ENCODE peak calls at places on chromosomes 7 and 10, in ten cellular contexts. B, Q, N, F, E, C, Z, P, H and Y are unnamed samples.

GRCh38 chr7:33157781-33158180 is 28.4 kb downstream of the BBS9 start:
- DNase-seq in B (no peak), P (peak), F (no peak), Q (no peak), Z (no peak), E (no peak), C (peak), N (no peak), H (no peak), Y (no peak)

GRCh38 chr7:80288175-80289122 is 153.8 kb downstream of the GNAI1 start:
- DNase-seq in H (no peak), E (peak), B (no peak), Z (peak), N (no peak), C (peak), Q (no peak), P (no peak), F (no peak), Y (peak)

GRCh38 chr7:146331369-146331768 is 214.8 kb downstream of the CNTNAP2 start:
- DNase-seq in B (no peak), C (no peak), N (no peak), F (no peak), P (no peak), E (no peak), Q (no peak), H (no peak), Z (no peak), Y (no peak)

GRCh38 chr7:36057375-36057774 is 95.7 kb upstream of the EEPD1 start:
- DNase-seq in N (no peak), Q (peak), P (no peak), E (no peak), C (no peak), F (no peak), Z (no peak), H (no peak), B (no peak), Y (no peak)

GRCh38 chr10:132721725-132722124 is 64.2 kb downstream of the NKX6-2 start:
- DNase-seq in H (no peak), Q (no peak), F (no peak), B (no peak), E (no peak), Z (no peak), N (no peak), P (no peak), C (peak), Y (no peak)

GRCh38 chr10:54133201-54133600 is 667.8 kb downstream of the PCDH15 start:
- DNase-seq in H (no peak), C (no peak), F (no peak), B (no peak), Q (no peak), N (no peak), Z (no peak), E (no peak), P (no peak), Y (no peak)

GRCh38 chr10:104478380-104478779 is 124.7 kb downstream of the CFAP58 start:
- DNase-seq in P (no peak), F (no peak), Q (no peak), C (no peak), H (no peak), Z (no peak), B (no peak), E (no peak), N (no peak), Y (no peak)

GRCh38 chr7:42720871-42721835 is 190.7 kb downstream of the C7orf25 start:
- DNase-seq in P (peak), Q (no peak), F (no peak), N (no peak), E (no peak), B (no peak), C (no peak), H (no peak), Z (no peak), Y (no peak)

GRCh38 chr7:138402749-138403148 is 57.3 kb upstream of the TRIM24 start:
- DNase-seq in H (no peak), C (no peak), B (no peak), Z (no peak), E (no peak), N (no peak), F (no peak), P (no peak), Q (no peak), Y (no peak)

GRCh38 chr7:139602143-139602722 is 78.7 kb downstream of the CLEC2L start:
- DNase-seq in P (peak), B (no peak), Z (no peak), C (peak), N (no peak), H (no peak), Q (peak), E (peak), F (no peak), Y (peak)

GRCh38 chr7:107754642-107755041 is 10.7 kb downstream of the CBLL1 start:
- DNase-seq in Z (no peak), F (no peak), Q (no peak), B (no peak), E (no peak), P (no peak), N (no peak), H (no peak), C (no peak), Y (peak)

GRCh38 chr7:138008588-138009349 is 6.9 kb upstream of the CREB3L2 start:
- DNase-seq in Q (peak), H (no peak), C (peak), P (peak), N (peak), E (peak), F (no peak), Z (peak), B (peak), Y (peak)

GRCh38 chr10:133520193-133520738 is 6.9 kb upstream of the CYP2E1 start:
- DNase-seq in E (peak), F (peak), Q (peak), N (no peak), P (peak), B (peak), H (peak), C (peak), Z (peak), Y (peak)

GRCh38 chr7:111560773-111561658 is 1.3 kb downstream of the IMMP2L start:
- DNase-seq in C (peak), N (no peak), B (no peak), Z (no peak), H (no peak), Q (peak), E (peak), P (peak), F (no peak), Y (peak)

GRCh38 chr7:105911961-105912575 is 35.7 kb upstream of the ATXN7L1 start:
- DNase-seq in Q (no peak), C (peak), H (no peak), E (peak), F (no peak), P (peak), B (no peak), N (no peak), Z (no peak), Y (no peak)

GRCh38 chr10:97234403-97234802 is 48.6 kb upstream of the SLIT1 start:
- DNase-seq in P (peak), E (peak), Q (peak), Z (no peak), B (no peak), F (no peak), H (no peak), C (peak), N (peak), Y (peak)

GRCh38 chr7:149278396-149278795 is 16.4 kb downstream of the ZNF783 start:
- DNase-seq in H (no peak), E (no peak), F (no peak), Z (no peak), N (no peak), C (no peak), B (no peak), Q (no peak), P (no peak), Y (no peak)

GRCh38 chr10:71090330-71090729 is 122.0 kb upstream of the UNC5B start:
- DNase-seq in E (no peak), Z (no peak), H (no peak), P (no peak), F (no peak), C (no peak), N (peak), Q (no peak), B (no peak), Y (no peak)

GRCh38 chr7:9796241-9796640 is 1177.4 kb upstream of the PHF14 start:
- DNase-seq in Z (no peak), C (no peak), Q (no peak), B (no peak), N (no peak), P (no peak), E (no peak), H (no peak), F (no peak), Y (no peak)

GRCh38 chr10:299969-300368 is 164.7 kb downstream of the ZMYND11 start:
- DNase-seq in H (no peak), Q (peak), N (no peak), F (no peak), E (no peak), B (no peak), C (no peak), P (no peak), Z (no peak), Y (no peak)

GRCh38 chr7:158018061-158018796 is 569.4 kb downstream of the PTPRN2 start:
- DNase-seq in Q (no peak), C (no peak), F (no peak), Z (no peak), H (no peak), N (no peak), P (no peak), B (no peak), E (no peak), Y (no peak)

GRCh38 chr7:35549781-35550180 is 145.2 kb downstream of the HERPUD2 start:
- DNase-seq in E (no peak), B (no peak), H (no peak), Q (no peak), F (no peak), N (no peak), C (no peak), P (no peak), Z (no peak), Y (no peak)

GRCh38 chr10:15476337-15476736 is 105.2 kb upstream of the FAM171A1 start:
- DNase-seq in H (no peak), Z (no peak), F (no peak), E (no peak), Q (no peak), N (no peak), C (no peak), P (no peak), B (no peak), Y (no peak)

GRCh38 chr10:67612577-67613537 is 83.1 kb downstream of the CTNNA3 start:
- DNase-seq in Q (no peak), B (no peak), P (peak), C (peak), E (peak), H (no peak), F (no peak), N (no peak), Z (no peak), Y (peak)

GRCh38 chr7:10939237-10939910 is 34.3 kb upstream of the PHF14 start:
- DNase-seq in E (no peak), H (no peak), B (no peak), N (peak), P (no peak), C (no peak), F (peak), Z (no peak), Q (peak), Y (no peak)

GRCh38 chr7:92988941-92989540 is 128.7 kb downstream of the SAMD9 start:
- DNase-seq in N (no peak), E (peak), H (no peak), Q (no peak), P (peak), B (no peak), Z (no peak), F (no peak), C (peak), Y (peak)

GRCh38 chr7:46169384-46169755 is 248.3 kb upstream of the IGFBP3 start:
- DNase-seq in Q (no peak), Z (no peak), E (no peak), F (no peak), C (peak), P (no peak), B (no peak), N (no peak), H (no peak), Y (no peak)

GRCh38 chr10:91050371-91051034 is 129.6 kb upstream of the ANKRD1 start:
- DNase-seq in P (no peak), H (no peak), Z (no peak), B (no peak), E (no peak), C (no peak), N (no peak), F (no peak), Q (no peak), Y (no peak)

GRCh38 chr7:114700267-114700666 is 221.6 kb upstream of the MDFIC start:
- DNase-seq in Q (no peak), E (no peak), Z (no peak), N (no peak), C (no peak), P (no peak), H (no peak), B (no peak), F (no peak), Y (no peak)

GRCh38 chr7:2840458-2840857 is 3.6 kb downstream of the GNA12 start:
- DNase-seq in F (no peak), N (no peak), B (no peak), P (no peak), Z (no peak), Q (no peak), H (no peak), C (no peak), E (no peak), Y (no peak)

GRCh38 chr7:963236-964078 is 9.0 kb upstream of the ADAP1 start:
- DNase-seq in P (no peak), Q (peak), C (no peak), H (no peak), E (no peak), N (no peak), B (no peak), F (no peak), Z (no peak), Y (no peak)

GRCh38 chr10:88293073-88293472 is 290.0 kb downstream of the RNLS start:
- DNase-seq in P (no peak), E (peak), F (no peak), C (peak), H (no peak), N (no peak), B (no peak), Z (no peak), Q (no peak), Y (peak)

DNA sequence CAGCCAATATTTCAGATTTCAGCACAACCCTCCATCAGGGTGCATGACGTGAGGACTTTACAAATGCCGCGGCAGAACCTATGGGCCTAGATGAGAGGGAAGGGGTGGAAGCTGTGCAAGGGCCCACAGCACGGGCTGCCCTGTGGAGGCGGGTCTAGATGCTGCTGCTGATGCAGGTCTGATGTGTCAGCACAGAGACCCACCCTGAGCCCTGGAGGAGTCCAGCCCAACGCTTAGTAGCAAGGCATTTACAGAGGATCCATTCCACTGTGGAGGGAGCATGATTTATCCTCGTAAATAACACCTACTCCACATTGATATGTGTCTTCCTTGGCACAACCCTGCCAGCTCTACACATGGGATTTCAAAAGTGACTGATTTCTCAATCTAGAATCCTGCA is 48.5 kb downstream of the MYL10 start:
- DNase-seq in B (no peak), C (no peak), F (no peak), Q (no peak), Z (peak), H (no peak), P (no peak), E (no peak), N (no peak), Y (no peak)
- TF ChIP-seq CTCF in B (no peak), C (no peak), F (no peak), Q (no peak), Z (no peak), H (no peak), P (no peak), E (no peak), N (no peak), Y (no peak)

GRCh38 chr10:127243490-127244272 is 47.3 kb upstream of the INSYN2A start:
- DNase-seq in B (no peak), H (no peak), P (peak), Z (peak), C (peak), N (peak), E (peak), Q (peak), F (peak), Y (peak)
- TF ChIP-seq CTCF in B (peak), H (no peak), P (peak), Z (peak), C (peak), N (peak), E (peak), Q (peak), F (no peak), Y (peak)

GRCh38 chr10:119538632-119539358 is 3.7 kb downstream of the RGS10 start:
- DNase-seq in H (no peak), E (peak), Q (peak), F (no peak), B (no peak), P (no peak), C (no peak), N (no peak), Z (no peak), Y (no peak)
- TF ChIP-seq CTCF in H (no peak), E (no peak), Q (peak), F (no peak), B (no peak), P (no peak), C (no peak), N (no peak), Z (peak), Y (no peak)

DNA sequence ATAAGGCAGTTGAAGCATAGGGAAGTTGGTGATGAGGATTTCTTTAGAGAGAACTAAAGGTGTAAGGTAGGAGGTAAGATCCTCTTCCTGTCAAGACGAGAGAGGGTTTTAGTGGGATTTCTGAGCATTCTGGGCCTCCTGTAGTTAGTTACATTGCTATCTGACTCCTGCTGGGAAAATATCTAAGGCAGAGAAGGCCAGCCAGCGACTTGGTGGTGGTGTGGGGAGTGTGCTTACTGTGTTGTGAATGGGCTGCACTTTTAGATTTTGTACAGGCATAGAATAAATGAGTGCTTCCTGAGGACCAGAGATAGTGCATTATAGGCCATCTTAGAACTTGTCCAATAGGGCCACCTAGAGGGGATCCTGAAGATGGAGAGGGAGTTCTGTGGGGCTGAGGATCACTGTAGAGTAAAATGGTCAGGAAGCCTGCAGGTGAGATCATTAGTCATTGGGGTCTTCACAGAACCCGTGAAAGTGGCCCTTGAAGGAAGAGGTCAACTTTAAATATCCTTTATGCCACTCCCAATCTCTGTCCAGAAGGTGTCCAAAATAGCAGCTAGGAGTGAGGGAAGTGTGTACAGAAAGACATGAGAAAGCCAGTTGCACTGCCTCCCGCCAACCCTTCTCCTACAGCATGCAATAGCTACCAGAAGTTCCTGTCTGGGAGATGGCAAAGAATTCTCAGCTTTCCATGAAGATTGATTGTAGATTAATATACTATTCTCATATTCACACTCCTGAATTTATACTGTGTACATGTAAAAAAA is 266.6 kb downstream of the POLR1F start:
- DNase-seq in B (no peak), H (no peak), Q (peak), E (peak), N (no peak), C (peak), P (peak), F (no peak), Z (peak), Y (peak)
- TF ChIP-seq CTCF in B (no peak), H (no peak), Q (peak), E (peak), N (peak), C (peak), P (peak), F (no peak), Z (peak), Y (peak)

GRCh38 chr10:101217450-101218281 is 11.6 kb downstream of the LBX1 start:
- DNase-seq in Z (peak), P (peak), H (no peak), F (no peak), E (peak), C (peak), N (peak), Q (no peak), B (no peak), Y (no peak)
- TF ChIP-seq CTCF in Z (peak), P (peak), H (no peak), F (no peak), E (peak), C (peak), N (peak), Q (no peak), B (no peak), Y (no peak)

GRCh38 chr10:57593983-57594573 is 673.6 kb downstream of the IPMK start:
- DNase-seq in C (no peak), H (no peak), P (no peak), F (no peak), Z (no peak), Q (peak), N (no peak), E (no peak), B (no peak), Y (no peak)
- TF ChIP-seq CTCF in C (no peak), H (no peak), P (no peak), F (no peak), Z (peak), Q (peak), N (peak), E (peak), B (no peak), Y (peak)

GRCh38 chr10:83915801-83916200 is 223.5 kb upstream of the GHITM start:
- DNase-seq in E (no peak), B (no peak), N (no peak), C (no peak), P (no peak), Q (no peak), F (no peak), H (no peak), Z (no peak), Y (no peak)

GRCh38 chr10:83919187-83919586 is 220.1 kb upstream of the GHITM start:
- DNase-seq in P (no peak), C (no peak), E (no peak), B (no peak), Q (no peak), H (no peak), N (no peak), Z (no peak), F (no peak), Y (no peak)

GRCh38 chr10:83922246-83922860 is 217.0 kb upstream of the GHITM start:
- DNase-seq in C (no peak), P (no peak), E (no peak), Z (no peak), F (no peak), N (no peak), Q (no peak), B (no peak), H (no peak), Y (peak)

DNA sequence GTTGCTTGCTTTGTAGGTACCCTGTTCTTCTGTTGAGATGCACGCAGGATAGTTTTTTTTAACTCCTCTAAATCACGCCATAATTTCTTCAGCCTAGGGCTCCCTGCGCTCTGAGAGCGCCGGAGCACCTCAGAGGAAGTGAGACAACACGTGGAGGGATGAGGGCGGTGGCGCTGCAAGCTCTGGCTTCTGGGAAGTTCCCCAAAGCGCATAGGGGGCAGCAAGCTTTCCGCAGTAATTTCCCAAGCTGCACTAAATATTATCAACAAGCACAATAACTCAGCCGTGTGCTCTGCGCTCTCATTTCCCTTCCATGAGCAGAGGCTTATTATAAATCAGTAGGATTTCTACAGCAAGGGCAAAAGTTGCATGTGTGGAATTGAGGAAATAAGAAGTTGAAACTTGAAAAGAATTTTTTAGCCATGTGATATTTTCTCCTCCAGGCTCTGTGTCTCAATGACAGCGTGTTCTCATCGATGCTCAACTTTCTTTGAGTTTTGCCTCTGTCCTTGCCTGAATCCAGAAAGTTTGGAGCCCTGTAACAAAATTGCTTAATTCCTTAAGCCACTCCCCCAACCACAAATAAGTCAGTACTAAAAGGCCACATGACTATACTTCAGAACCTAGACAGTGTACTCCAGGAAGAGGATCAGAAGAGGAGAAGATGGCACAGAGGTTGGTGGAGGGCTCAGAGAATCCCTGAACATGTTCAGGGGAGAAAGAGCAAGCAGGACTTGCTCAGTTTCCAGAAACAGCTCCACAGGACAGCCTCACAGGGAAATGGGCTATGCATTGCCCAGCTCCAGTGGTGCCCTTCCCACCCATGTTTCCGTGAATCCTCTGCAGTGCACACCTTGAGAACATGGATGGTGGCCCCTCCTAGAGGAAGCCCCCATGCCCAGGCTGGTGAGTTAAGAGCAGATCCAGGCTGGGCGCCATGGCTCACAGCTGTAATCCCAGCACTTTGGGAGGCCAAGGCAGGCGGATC is 221.5 kb upstream of the GHITM start:
- DNase-seq in Q (peak), Z (peak), F (peak), E (no peak), P (no peak), B (no peak), H (no peak), C (no peak), N (peak), Y (no peak)
- TF ChIP-seq CTCF in Q (peak), Z (peak), F (no peak), E (no peak), P (no peak), B (no peak), H (no peak), C (no peak), N (peak), Y (no peak)

GRCh38 chr10:73413528-73414229 is at the start of gene ANXA7:
- DNase-seq in B (peak), Z (peak), H (peak), Q (peak), F (peak), C (peak), E (peak), P (peak), N (peak), Y (peak)
- TF ChIP-seq CTCF in B (peak), Z (no peak), H (peak), Q (no peak), F (no peak), C (peak), E (peak), P (peak), N (peak), Y (peak)